ENCODE peak calls at places on chromosomes 6 and 20, in nine cellular contexts. One of them, this sample, is unnamed.

GRCh38 chr6:42424906-42425474 is 26.7 kb downstream of the TRERF1 start:
- DNase-seq in fibroblast of the aortic adventitia: no peak
- DNase-seq in mesothelial cell of epicardium: no peak
- DNase-seq in spleen: no peak
- DNase-seq in IMR-90: no peak
- DNase-seq in tibial artery: no peak
- DNase-seq in GM20000: no peak
- DNase-seq in mucosa of descending colon: no peak
- DNase-seq in upper lobe of left lung: no peak
- DNase-seq in this sample: no peak

GRCh38 chr20:48940170-48940569 is 18.7 kb downstream of the ARFGEF2 start:
- DNase-seq in fibroblast of the aortic adventitia: no peak
- DNase-seq in mesothelial cell of epicardium: no peak
- DNase-seq in spleen: no peak
- DNase-seq in IMR-90: no peak
- DNase-seq in tibial artery: no peak
- DNase-seq in GM20000: no peak
- DNase-seq in mucosa of descending colon: no peak
- DNase-seq in upper lobe of left lung: no peak
- DNase-seq in this sample: no peak

GRCh38 chr20:17617868-17618672 is 48.2 kb downstream of the DSTN start:
- DNase-seq in fibroblast of the aortic adventitia: no peak
- DNase-seq in mesothelial cell of epicardium: no peak
- DNase-seq in spleen: peak
- DNase-seq in IMR-90: no peak
- DNase-seq in tibial artery: peak
- DNase-seq in GM20000: no peak
- DNase-seq in mucosa of descending colon: peak
- DNase-seq in upper lobe of left lung: peak
- DNase-seq in this sample: no peak

GRCh38 chr20:52105045-52105572 is 86.5 kb downstream of the ZFP64 start:
- DNase-seq in fibroblast of the aortic adventitia: peak
- DNase-seq in mesothelial cell of epicardium: no peak
- DNase-seq in spleen: no peak
- DNase-seq in IMR-90: peak
- DNase-seq in tibial artery: no peak
- DNase-seq in GM20000: peak
- DNase-seq in mucosa of descending colon: peak
- DNase-seq in upper lobe of left lung: peak
- DNase-seq in this sample: peak

GRCh38 chr20:19408971-19409370 is 196.5 kb downstream of the SLC24A3 start:
- DNase-seq in fibroblast of the aortic adventitia: no peak
- DNase-seq in mesothelial cell of epicardium: no peak
- DNase-seq in spleen: no peak
- DNase-seq in IMR-90: no peak
- DNase-seq in tibial artery: no peak
- DNase-seq in GM20000: no peak
- DNase-seq in mucosa of descending colon: no peak
- DNase-seq in upper lobe of left lung: no peak
- DNase-seq in this sample: no peak

GRCh38 chr6:148179786-148180185 is 162.9 kb upstream of the SASH1 start:
- DNase-seq in fibroblast of the aortic adventitia: peak
- DNase-seq in mesothelial cell of epicardium: no peak
- DNase-seq in spleen: no peak
- DNase-seq in IMR-90: peak
- DNase-seq in tibial artery: no peak
- DNase-seq in GM20000: no peak
- DNase-seq in mucosa of descending colon: no peak
- DNase-seq in upper lobe of left lung: no peak
- DNase-seq in this sample: no peak

GRCh38 chr6:99349620-99350141 is at the start of gene FAXC:
- DNase-seq in fibroblast of the aortic adventitia: no peak
- DNase-seq in mesothelial cell of epicardium: peak
- DNase-seq in spleen: no peak
- DNase-seq in IMR-90: peak
- DNase-seq in tibial artery: peak
- DNase-seq in GM20000: peak
- DNase-seq in mucosa of descending colon: peak
- DNase-seq in upper lobe of left lung: peak
- DNase-seq in this sample: peak

GRCh38 chr6:2916354-2916925 is 13.3 kb upstream of the SERPINB9 start:
- DNase-seq in fibroblast of the aortic adventitia: no peak
- DNase-seq in mesothelial cell of epicardium: no peak
- DNase-seq in spleen: no peak
- DNase-seq in IMR-90: no peak
- DNase-seq in tibial artery: no peak
- DNase-seq in GM20000: no peak
- DNase-seq in mucosa of descending colon: no peak
- DNase-seq in upper lobe of left lung: no peak
- DNase-seq in this sample: no peak

GRCh38 chr6:167683028-167683862 is 143.5 kb upstream of the AFDN start:
- DNase-seq in fibroblast of the aortic adventitia: no peak
- DNase-seq in mesothelial cell of epicardium: no peak
- DNase-seq in spleen: no peak
- DNase-seq in IMR-90: peak
- DNase-seq in tibial artery: no peak
- DNase-seq in GM20000: no peak
- DNase-seq in mucosa of descending colon: peak
- DNase-seq in upper lobe of left lung: no peak
- DNase-seq in this sample: no peak

GRCh38 chr20:40797425-40797824 is 108.4 kb upstream of the MAFB start:
- DNase-seq in fibroblast of the aortic adventitia: peak
- DNase-seq in mesothelial cell of epicardium: no peak
- DNase-seq in spleen: no peak
- DNase-seq in IMR-90: peak
- DNase-seq in tibial artery: no peak
- DNase-seq in GM20000: peak
- DNase-seq in mucosa of descending colon: no peak
- DNase-seq in upper lobe of left lung: no peak
- DNase-seq in this sample: no peak

GRCh38 chr20:45589725-45590124 is 10.6 kb upstream of the WFDC8 start:
- DNase-seq in fibroblast of the aortic adventitia: peak
- DNase-seq in mesothelial cell of epicardium: no peak
- DNase-seq in spleen: no peak
- DNase-seq in IMR-90: no peak
- DNase-seq in tibial artery: no peak
- DNase-seq in GM20000: no peak
- DNase-seq in mucosa of descending colon: no peak
- DNase-seq in upper lobe of left lung: no peak
- DNase-seq in this sample: no peak

GRCh38 chr20:24721891-24722530 is 227.1 kb upstream of the CST7 start:
- DNase-seq in fibroblast of the aortic adventitia: no peak
- DNase-seq in mesothelial cell of epicardium: no peak
- DNase-seq in spleen: no peak
- DNase-seq in IMR-90: no peak
- DNase-seq in tibial artery: no peak
- DNase-seq in GM20000: no peak
- DNase-seq in mucosa of descending colon: no peak
- DNase-seq in upper lobe of left lung: no peak
- DNase-seq in this sample: no peak

GRCh38 chr20:38892091-38892981 is 33.9 kb upstream of the FAM83D start:
- DNase-seq in fibroblast of the aortic adventitia: no peak
- DNase-seq in mesothelial cell of epicardium: no peak
- DNase-seq in spleen: peak
- DNase-seq in IMR-90: no peak
- DNase-seq in tibial artery: no peak
- DNase-seq in GM20000: peak
- DNase-seq in mucosa of descending colon: no peak
- DNase-seq in upper lobe of left lung: no peak
- DNase-seq in this sample: no peak

GRCh38 chr6:149414009-149414408 is 13.9 kb downstream of the SUMO4 start:
- DNase-seq in fibroblast of the aortic adventitia: no peak
- DNase-seq in mesothelial cell of epicardium: no peak
- DNase-seq in spleen: no peak
- DNase-seq in IMR-90: no peak
- DNase-seq in tibial artery: no peak
- DNase-seq in GM20000: no peak
- DNase-seq in mucosa of descending colon: no peak
- DNase-seq in upper lobe of left lung: no peak
- DNase-seq in this sample: no peak

GRCh38 chr6:149405823-149406765 is 6.0 kb downstream of the SUMO4 start:
- DNase-seq in fibroblast of the aortic adventitia: peak
- DNase-seq in mesothelial cell of epicardium: no peak
- DNase-seq in spleen: no peak
- DNase-seq in IMR-90: peak
- DNase-seq in tibial artery: no peak
- DNase-seq in GM20000: no peak
- DNase-seq in mucosa of descending colon: no peak
- DNase-seq in upper lobe of left lung: no peak
- DNase-seq in this sample: no peak

GRCh38 chr6:149409617-149410016 is 9.6 kb downstream of the SUMO4 start:
- DNase-seq in fibroblast of the aortic adventitia: no peak
- DNase-seq in mesothelial cell of epicardium: no peak
- DNase-seq in spleen: no peak
- DNase-seq in IMR-90: no peak
- DNase-seq in tibial artery: no peak
- DNase-seq in GM20000: no peak
- DNase-seq in mucosa of descending colon: no peak
- DNase-seq in upper lobe of left lung: no peak
- DNase-seq in this sample: no peak

GRCh38 chr6:149414822-149415221 is 14.8 kb downstream of the SUMO4 start:
- DNase-seq in fibroblast of the aortic adventitia: no peak
- DNase-seq in mesothelial cell of epicardium: no peak
- DNase-seq in spleen: no peak
- DNase-seq in IMR-90: no peak
- DNase-seq in tibial artery: no peak
- DNase-seq in GM20000: no peak
- DNase-seq in mucosa of descending colon: no peak
- DNase-seq in upper lobe of left lung: no peak
- DNase-seq in this sample: no peak

DNA sequence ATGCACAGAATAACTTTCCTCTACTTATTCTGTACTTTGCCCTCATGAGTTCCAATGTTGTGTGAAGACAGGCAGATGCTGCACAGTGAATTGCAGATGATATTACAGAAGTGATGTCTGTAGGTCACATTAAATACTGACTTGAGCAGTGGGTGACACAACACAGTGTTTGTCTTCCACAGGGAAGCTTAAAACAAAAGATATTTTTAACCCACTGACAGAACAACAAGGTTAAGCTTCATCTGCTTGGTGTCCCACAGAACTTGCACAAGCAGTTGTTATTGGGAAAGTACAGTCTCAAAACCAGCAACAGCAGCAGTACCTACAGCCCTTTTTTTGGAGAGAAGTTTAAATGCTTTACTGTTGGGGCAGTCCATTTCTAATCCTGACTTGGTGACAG is 10.5 kb downstream of the SUMO4 start:
- DNase-seq in fibroblast of the aortic adventitia: no peak
- DNase-seq in mesothelial cell of epicardium: no peak
- DNase-seq in spleen: no peak
- DNase-seq in IMR-90: no peak
- DNase-seq in tibial artery: no peak
- DNase-seq in GM20000: no peak
- DNase-seq in mucosa of descending colon: no peak
- DNase-seq in upper lobe of left lung: no peak
- DNase-seq in this sample: no peak
- TF ChIP-seq CTCF in fibroblast of the aortic adventitia: no peak
- TF ChIP-seq CTCF in mesothelial cell of epicardium: no peak
- TF ChIP-seq CTCF in spleen: no peak
- TF ChIP-seq CTCF in IMR-90: no peak
- TF ChIP-seq CTCF in tibial artery: no peak
- TF ChIP-seq CTCF in GM20000: no peak
- TF ChIP-seq CTCF in mucosa of descending colon: no peak
- TF ChIP-seq CTCF in upper lobe of left lung: no peak
- TF ChIP-seq CTCF in this sample: no peak

GRCh38 chr6:31769684-31770371 is 7.3 kb downstream of the VWA7 start:
- DNase-seq in fibroblast of the aortic adventitia: peak
- DNase-seq in mesothelial cell of epicardium: no peak
- DNase-seq in spleen: peak
- DNase-seq in IMR-90: peak
- DNase-seq in tibial artery: peak
- DNase-seq in GM20000: peak
- DNase-seq in mucosa of descending colon: peak
- DNase-seq in upper lobe of left lung: no peak
- DNase-seq in this sample: no peak
- TF ChIP-seq CTCF in fibroblast of the aortic adventitia: peak
- TF ChIP-seq CTCF in mesothelial cell of epicardium: peak
- TF ChIP-seq CTCF in spleen: peak
- TF ChIP-seq CTCF in IMR-90: peak
- TF ChIP-seq CTCF in tibial artery: peak
- TF ChIP-seq CTCF in GM20000: peak
- TF ChIP-seq CTCF in mucosa of descending colon: peak
- TF ChIP-seq CTCF in upper lobe of left lung: peak
- TF ChIP-seq CTCF in this sample: peak

GRCh38 chr6:123888779-123889513 is 85.3 kb downstream of the NKAIN2 start:
- DNase-seq in fibroblast of the aortic adventitia: no peak
- DNase-seq in mesothelial cell of epicardium: no peak
- DNase-seq in spleen: no peak
- DNase-seq in IMR-90: no peak
- DNase-seq in tibial artery: no peak
- DNase-seq in GM20000: no peak
- DNase-seq in mucosa of descending colon: no peak
- DNase-seq in upper lobe of left lung: no peak
- DNase-seq in this sample: no peak
- TF ChIP-seq CTCF in fibroblast of the aortic adventitia: no peak
- TF ChIP-seq CTCF in mesothelial cell of epicardium: no peak
- TF ChIP-seq CTCF in spleen: no peak
- TF ChIP-seq CTCF in IMR-90: no peak
- TF ChIP-seq CTCF in tibial artery: no peak
- TF ChIP-seq CTCF in GM20000: no peak
- TF ChIP-seq CTCF in mucosa of descending colon: no peak
- TF ChIP-seq CTCF in upper lobe of left lung: no peak
- TF ChIP-seq CTCF in this sample: no peak

GRCh38 chr6:142071981-142072380 is 60.7 kb upstream of the GJE1 start:
- DNase-seq in fibroblast of the aortic adventitia: no peak
- DNase-seq in mesothelial cell of epicardium: no peak
- DNase-seq in spleen: no peak
- DNase-seq in IMR-90: no peak
- DNase-seq in tibial artery: no peak
- DNase-seq in GM20000: no peak
- DNase-seq in mucosa of descending colon: no peak
- DNase-seq in upper lobe of left lung: no peak
- DNase-seq in this sample: no peak
- TF ChIP-seq CTCF in fibroblast of the aortic adventitia: no peak
- TF ChIP-seq CTCF in mesothelial cell of epicardium: no peak
- TF ChIP-seq CTCF in spleen: no peak
- TF ChIP-seq CTCF in IMR-90: no peak
- TF ChIP-seq CTCF in tibial artery: no peak
- TF ChIP-seq CTCF in GM20000: no peak
- TF ChIP-seq CTCF in mucosa of descending colon: no peak
- TF ChIP-seq CTCF in upper lobe of left lung: no peak
- TF ChIP-seq CTCF in this sample: no peak

DNA sequence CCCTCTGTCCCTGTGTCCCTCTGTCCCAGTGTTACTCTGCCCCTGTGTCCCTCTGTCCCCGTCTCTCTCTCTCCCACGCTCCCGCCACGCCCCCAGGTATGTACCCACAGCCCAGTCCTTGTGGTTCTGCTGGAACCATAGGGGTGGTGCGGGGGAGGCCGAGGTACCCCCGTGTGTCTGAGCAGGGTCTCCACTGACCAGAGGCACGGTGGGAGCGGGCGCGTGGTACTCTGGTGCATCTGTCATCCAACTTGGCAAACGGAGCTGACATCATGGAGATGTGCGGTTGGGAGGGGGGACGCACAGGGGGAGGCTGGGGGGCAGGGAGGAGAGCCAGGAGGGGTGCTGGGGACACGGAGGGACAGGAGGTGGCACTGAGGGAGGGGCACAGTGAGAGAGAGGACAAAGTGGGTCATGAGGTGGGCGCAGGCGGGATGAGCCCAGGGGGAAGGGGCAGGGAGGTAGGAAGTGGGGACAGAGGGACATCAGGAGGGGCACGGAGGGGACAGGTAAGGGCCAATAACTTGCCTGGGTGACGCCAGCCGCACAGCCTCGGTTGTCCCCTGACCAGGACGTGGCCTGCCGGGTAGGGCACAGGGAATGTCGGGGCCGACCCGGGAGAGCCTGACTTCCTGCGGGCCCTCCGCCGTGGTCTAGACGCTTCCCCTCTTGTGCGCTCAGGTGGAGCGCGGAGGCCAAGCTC is 163.6 kb upstream of the PDE10A start:
- DNase-seq in fibroblast of the aortic adventitia: no peak
- DNase-seq in mesothelial cell of epicardium: no peak
- DNase-seq in spleen: no peak
- DNase-seq in IMR-90: no peak
- DNase-seq in tibial artery: no peak
- DNase-seq in GM20000: no peak
- DNase-seq in mucosa of descending colon: no peak
- DNase-seq in upper lobe of left lung: peak
- DNase-seq in this sample: no peak
- TF ChIP-seq CTCF in fibroblast of the aortic adventitia: no peak
- TF ChIP-seq CTCF in mesothelial cell of epicardium: no peak
- TF ChIP-seq CTCF in spleen: no peak
- TF ChIP-seq CTCF in IMR-90: no peak
- TF ChIP-seq CTCF in tibial artery: no peak
- TF ChIP-seq CTCF in GM20000: no peak
- TF ChIP-seq CTCF in mucosa of descending colon: no peak
- TF ChIP-seq CTCF in upper lobe of left lung: no peak
- TF ChIP-seq CTCF in this sample: no peak

This sample was measured in progenitor cell of endocrine pancreas.